ENCODE peak calls at places on chromosomes 2 and 18, in eight cellular contexts. Q, R, P, T, A, U, M and W are unnamed samples. For H3K36me3, the result is how much of the 10 kb centered on the place peaks cover.

GRCh38 chr18:9944805-9945204 is 31.0 kb downstream of the VAPA start:
- DNase-seq in Q (no peak), P (no peak), R (no peak), A (no peak), U (no peak), T (no peak), M (no peak), W (no peak)

GRCh38 chr2:118177318-118177717 is 89.0 kb downstream of the INSIG2 start:
- DNase-seq in R (no peak), M (no peak), Q (no peak), P (no peak), T (no peak), A (no peak), U (no peak), W (no peak)

GRCh38 chr2:242011516-242011915 is 142.0 kb downstream of the RTP5 start:
- DNase-seq in R (no peak), U (no peak), Q (no peak), T (no peak), P (no peak), A (no peak), M (no peak), W (no peak)

GRCh38 chr2:27152796-27153464 is 4.1 kb downstream of the TCF23 start:
- DNase-seq in R (no peak), Q (no peak), M (peak), U (no peak), P (peak), T (peak), A (no peak), W (no peak)

GRCh38 chr2:71347517-71347916 is 15.9 kb downstream of the ZNF638 start:
- DNase-seq in P (peak), U (no peak), T (peak), R (no peak), M (no peak), Q (no peak), A (no peak), W (no peak)

GRCh38 chr2:176471949-176472348 is 202.7 kb downstream of the MTX2 start:
- DNase-seq in P (no peak), R (no peak), U (no peak), T (no peak), A (no peak), Q (no peak), M (no peak), W (no peak)

GRCh38 chr2:112737544-112738232 is 16.9 kb downstream of the NT5DC4 start:
- DNase-seq in P (no peak), T (no peak), R (no peak), U (no peak), A (no peak), Q (no peak), M (no peak), W (no peak)

GRCh38 chr2:240629419-240629967 is 4.2 kb downstream of the GPR35 start:
- DNase-seq in M (peak), T (no peak), A (no peak), R (peak), U (no peak), P (no peak), Q (peak), W (no peak)

GRCh38 chr2:424306-425172 is 136.6 kb upstream of the ALKAL2 start:
- DNase-seq in A (no peak), R (no peak), T (peak), Q (no peak), M (no peak), U (no peak), P (peak), W (no peak)

GRCh38 chr18:34659579-34660517 is 50.2 kb upstream of the DTNA start:
- DNase-seq in P (peak), M (peak), U (peak), T (peak), Q (peak), R (peak), A (peak), W (peak)

GRCh38 chr18:54717673-54718435 is 110.4 kb upstream of the RAB27B start:
- DNase-seq in A (no peak), M (peak), P (no peak), U (peak), R (no peak), Q (no peak), T (no peak), W (no peak)

GRCh38 chr2:201809633-201810032 is 3.3 kb downstream of the CDK15 start:
- DNase-seq in Q (no peak), T (no peak), U (no peak), R (no peak), P (no peak), A (no peak), M (no peak), W (no peak)

GRCh38 chr2:237278593-237278992 is 135.4 kb downstream of the COL6A3 start:
- DNase-seq in R (peak), Q (peak), P (no peak), A (no peak), T (no peak), U (no peak), M (no peak), W (no peak)

GRCh38 chr2:84782717-84783442 is 98.0 kb downstream of the TRABD2A start:
- DNase-seq in M (peak), A (no peak), P (peak), T (no peak), R (no peak), U (no peak), Q (no peak), W (no peak)

GRCh38 chr2:216925632-216926366 is 65.9 kb upstream of the TNP1 start:
- DNase-seq in R (no peak), P (no peak), A (no peak), M (no peak), T (no peak), U (no peak), Q (no peak), W (no peak)

GRCh38 chr2:53040536-53041229 is 726.9 kb upstream of the CHAC2 start:
- DNase-seq in Q (no peak), P (no peak), A (no peak), U (no peak), M (no peak), R (no peak), T (no peak), W (no peak)

GRCh38 chr18:21740724-21741510 is at the start of gene MIB1:
- DNase-seq in T (no peak), P (peak), R (peak), M (peak), A (peak), U (peak), Q (peak), W (no peak)

GRCh38 chr2:157692768-157693167 is 64.1 kb upstream of the ACVR1C start:
- DNase-seq in A (no peak), U (no peak), M (peak), Q (no peak), T (peak), R (peak), P (peak), W (peak)

GRCh38 chr2:101675512-101675911 is 22.0 kb upstream of the MAP4K4 start:
- DNase-seq in M (no peak), R (no peak), Q (no peak), P (no peak), A (no peak), T (no peak), U (no peak), W (no peak)

GRCh38 chr2:186554850-186555785 is 34.7 kb upstream of the ITGAV start:
- DNase-seq in U (no peak), R (no peak), T (peak), A (no peak), Q (no peak), P (peak), M (no peak), W (no peak)

GRCh38 chr18:44909191-44909719 is 228.6 kb downstream of the SETBP1 start:
- DNase-seq in T (peak), U (no peak), A (no peak), R (no peak), M (no peak), Q (no peak), P (peak), W (no peak)

GRCh38 chr18:60145776-60146175 is 226.8 kb downstream of the MC4R start:
- DNase-seq in T (no peak), U (no peak), P (no peak), A (no peak), Q (no peak), R (no peak), M (peak), W (no peak)

GRCh38 chr18:39591647-39592046 is 2026.0 kb upstream of the CELF4 start:
- DNase-seq in U (peak), T (no peak), Q (no peak), M (no peak), P (no peak), R (no peak), A (no peak), W (no peak)

GRCh38 chr2:209990838-209991237 is 11.6 kb upstream of the RPE start:
- DNase-seq in U (no peak), Q (no peak), M (no peak), R (no peak), A (no peak), T (no peak), P (no peak), W (no peak)

GRCh38 chr2:190947139-190947538 is 66.5 kb downstream of the GLS start:
- DNase-seq in U (no peak), Q (no peak), A (no peak), T (peak), M (no peak), R (no peak), P (no peak), W (no peak)

GRCh38 chr2:96138146-96139145 is at the start of gene ASTL:
- DNase-seq in U (no peak), M (peak), T (peak), A (no peak), R (peak), P (peak), Q (no peak), W (no peak)

GRCh38 chr18:69648486-69648885 is 247.8 kb downstream of the DOK6 start:
- DNase-seq in R (no peak), A (no peak), U (no peak), Q (no peak), P (no peak), M (no peak), T (no peak), W (no peak)

GRCh38 chr2:238939074-238939473 is 91.2 kb downstream of the TWIST2 start:
- DNase-seq in R (peak), Q (peak), T (no peak), U (no peak), M (peak), A (no peak), P (no peak), W (no peak)

GRCh38 chr2:238940806-238941205 is 92.9 kb downstream of the TWIST2 start:
- DNase-seq in T (no peak), M (no peak), A (no peak), Q (no peak), R (no peak), P (no peak), U (no peak), W (no peak)

GRCh38 chr2:238936162-238937052 is 88.5 kb downstream of the TWIST2 start:
- DNase-seq in U (no peak), Q (no peak), P (no peak), A (no peak), T (no peak), M (peak), R (no peak), W (no peak)

GRCh38 chr2:238939521-238940403 is 91.9 kb downstream of the TWIST2 start:
- DNase-seq in T (no peak), Q (no peak), R (no peak), P (no peak), U (no peak), M (peak), A (no peak), W (no peak)

DNA sequence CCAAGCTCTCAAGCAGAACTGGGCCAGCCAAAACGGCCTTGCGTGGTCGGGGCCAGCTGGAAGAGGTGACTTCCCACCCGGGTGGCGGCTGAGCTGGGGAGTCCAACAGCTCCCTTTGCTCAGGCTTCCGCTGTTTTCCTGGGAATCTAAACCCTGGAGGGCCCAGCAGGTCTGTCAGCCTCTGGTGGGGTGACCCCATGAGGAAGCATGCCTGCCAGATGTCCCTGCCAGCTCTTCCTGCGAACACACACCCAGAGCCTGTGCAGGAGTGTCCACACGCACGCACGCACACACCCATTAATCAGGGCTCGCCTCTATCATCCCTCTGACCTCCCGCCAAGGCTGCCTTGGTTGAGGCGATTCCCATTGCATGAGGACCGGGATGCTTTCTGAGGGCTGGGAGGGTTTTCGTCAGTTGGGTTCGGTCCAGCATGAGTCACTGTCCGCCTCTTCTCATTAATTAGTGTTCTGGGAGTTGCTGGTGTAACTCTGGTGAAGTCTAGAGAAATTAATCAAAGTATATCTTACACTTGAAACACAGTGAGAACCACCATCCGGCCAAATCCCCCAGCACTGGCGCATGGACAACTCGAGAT is 90.7 kb downstream of the TWIST2 start:
- DNase-seq in M (peak), T (no peak), R (peak), Q (peak), A (no peak), U (no peak), P (peak), W (no peak)
- H3K36me3 ChIP-seq in M (under half), T (under half), R (under half), Q (under half), A (under half), U (under half), P (under half), W (under half)

DNA sequence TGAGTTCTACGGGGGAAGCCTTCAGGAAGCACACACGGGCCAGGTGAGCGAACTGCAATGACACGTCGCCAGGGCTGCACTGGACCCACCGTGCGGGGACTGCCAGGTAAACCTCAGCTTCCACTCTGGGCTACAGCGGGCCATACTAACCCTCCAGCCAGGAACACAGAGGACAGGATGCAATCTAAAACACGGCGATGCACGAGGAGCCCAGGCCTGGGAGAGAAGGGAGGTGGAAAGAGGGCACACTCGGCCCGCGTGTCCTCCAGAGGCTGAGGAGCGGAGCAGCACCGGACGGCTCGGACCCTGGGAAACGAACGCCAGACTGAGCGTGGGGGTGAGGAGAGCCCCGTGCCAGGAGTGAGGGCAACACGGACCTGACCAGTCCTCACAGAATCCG is 69.3 kb downstream of the HDAC4 start:
- DNase-seq in M (no peak), P (no peak), U (no peak), R (no peak), T (no peak), A (no peak), Q (no peak), W (no peak)
- H3K4me3 ChIP-seq in M (no peak), P (no peak), U (no peak), R (no peak), T (no peak), A (no peak), Q (peak), W (no peak)

DNA sequence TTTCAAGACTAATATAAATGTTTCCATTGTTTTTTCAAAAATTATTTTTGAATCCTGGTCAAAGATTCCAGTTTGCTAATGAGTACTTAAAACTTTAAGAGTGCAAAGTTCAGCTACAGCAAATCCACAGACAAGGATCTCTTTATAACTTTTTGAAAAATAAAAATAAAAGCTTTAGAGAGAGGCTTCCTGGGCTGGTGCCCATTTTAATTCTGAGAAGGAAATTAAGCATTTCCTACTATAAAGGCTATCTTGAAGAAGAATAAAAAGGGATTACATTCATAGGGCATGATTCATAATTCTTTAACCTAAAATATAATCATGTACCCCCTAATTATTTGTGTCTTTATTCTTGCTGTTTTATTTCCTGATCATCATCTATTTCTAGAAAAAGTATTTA is 38.2 kb downstream of the DNAJC10 start:
- DNase-seq in A (no peak), M (no peak), Q (no peak), U (no peak), P (no peak), R (no peak), T (no peak), W (no peak)
- H3K36me3 ChIP-seq in A (under half), M (under half), Q (half or more), U (under half), P (under half), R (half or more), T (under half), W (half or more)

GRCh38 chr2:127066942-127067341 is 40.0 kb downstream of the BIN1 start:
- DNase-seq in Q (no peak), M (peak), P (no peak), T (no peak), U (no peak), A (no peak), R (peak), W (no peak)

GRCh38 chr2:127069003-127069402 is 38.0 kb downstream of the BIN1 start:
- DNase-seq in A (no peak), U (no peak), R (peak), T (no peak), P (no peak), M (no peak), Q (no peak), W (no peak)

GRCh38 chr2:127065932-127066318 is 41.0 kb downstream of the BIN1 start:
- DNase-seq in U (no peak), P (no peak), T (no peak), M (no peak), A (no peak), Q (no peak), R (no peak), W (no peak)

GRCh38 chr2:127068351-127068741 is 38.6 kb downstream of the BIN1 start:
- DNase-seq in M (no peak), R (peak), Q (no peak), P (no peak), U (no peak), A (no peak), T (no peak), W (no peak)

GRCh38 chr2:127067620-127068350 is 39.2 kb downstream of the BIN1 start:
- DNase-seq in P (peak), M (peak), A (peak), U (peak), T (peak), R (peak), Q (peak), W (no peak)
- H3K4me3 ChIP-seq in P (no peak), M (no peak), A (no peak), U (no peak), T (no peak), R (peak), Q (no peak), W (no peak)

GRCh38 chr2:98565286-98565860 is 42.9 kb downstream of the COA5 start:
- DNase-seq in P (no peak), U (no peak), M (no peak), Q (no peak), A (no peak), T (no peak), R (no peak), W (no peak)
- H3K36me3 ChIP-seq in P (under half), U (under half), M (under half), Q (half or more), A (under half), T (under half), R (half or more), W (under half)

DNA sequence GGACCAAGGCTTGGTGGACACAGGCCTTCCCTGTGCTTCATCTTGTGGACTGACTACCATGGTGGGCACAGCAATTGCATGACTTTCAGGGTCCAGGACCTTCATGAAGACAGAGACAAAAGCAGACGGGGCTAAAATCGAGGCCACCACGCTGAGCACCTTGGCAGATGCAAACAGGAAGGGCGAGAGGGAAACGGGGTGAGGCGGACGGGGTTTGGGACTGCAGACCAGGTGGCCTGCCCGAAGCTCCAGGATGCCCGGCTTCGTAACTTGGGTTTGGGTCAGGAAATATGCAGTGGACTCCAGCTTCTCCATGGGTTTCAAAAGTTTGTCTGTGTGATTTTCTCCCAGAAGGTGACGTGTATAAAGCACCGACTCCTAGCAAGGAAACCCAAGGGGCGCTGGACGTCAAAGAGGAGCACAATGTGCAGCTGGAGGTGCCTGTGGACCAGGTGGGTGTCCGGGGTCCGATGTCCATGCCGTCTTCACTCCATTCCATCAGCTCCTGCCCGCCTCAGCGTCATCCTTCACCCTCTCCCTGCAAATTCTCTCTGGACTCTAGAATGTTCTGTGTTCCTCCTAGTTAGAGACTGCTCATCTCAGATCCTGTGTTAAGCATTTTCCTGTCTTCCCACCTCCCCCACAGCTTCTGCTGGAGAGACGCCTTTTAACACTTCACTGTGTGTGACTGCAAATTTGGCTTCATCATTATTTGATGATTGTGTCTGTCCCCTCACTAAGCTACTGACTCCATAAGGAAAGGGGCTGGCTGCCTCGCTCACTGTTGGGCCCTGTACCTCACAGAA is 65.8 kb downstream of the DCDC2C start:
- DNase-seq in M (no peak), Q (no peak), R (no peak), P (no peak), A (no peak), U (no peak), T (no peak), W (no peak)
- H3K4me3 ChIP-seq in M (no peak), Q (no peak), R (no peak), P (no peak), A (no peak), U (no peak), T (no peak), W (no peak)

DNA sequence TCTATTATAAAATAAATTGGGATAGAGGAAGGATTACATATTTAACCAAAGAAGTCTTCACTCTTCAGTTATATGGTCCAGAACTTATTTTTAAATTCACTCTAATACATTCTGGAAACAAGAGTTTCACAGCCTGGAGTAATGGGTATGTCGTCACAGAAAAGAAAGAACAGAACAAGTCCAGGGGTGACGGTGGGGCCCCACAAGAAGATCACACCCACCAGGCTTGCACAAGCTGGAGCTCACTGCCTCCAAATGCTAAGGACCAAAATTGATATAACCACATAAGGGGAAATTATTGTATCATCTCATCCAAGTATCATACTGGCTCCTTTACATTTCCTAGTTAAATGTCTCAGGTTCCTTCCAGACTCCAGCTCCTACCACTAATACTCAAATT is 11.3 kb downstream of the LRPPRC start:
- DNase-seq in R (no peak), T (no peak), Q (no peak), U (no peak), P (no peak), M (peak), A (no peak), W (no peak)
- H3K36me3 ChIP-seq in R (under half), T (under half), Q (under half), U (under half), P (under half), M (under half), A (under half), W (under half)

GRCh38 chr2:164570475-164570874 is 50.8 kb downstream of the GRB14 start:
- DNase-seq in Q (no peak), R (no peak), T (no peak), M (no peak), P (no peak), U (no peak), A (no peak), W (no peak)

GRCh38 chr2:164565345-164565744 is 55.9 kb downstream of the GRB14 start:
- DNase-seq in M (no peak), U (no peak), R (no peak), P (no peak), T (no peak), Q (no peak), A (no peak), W (no peak)

GRCh38 chr2:164569334-164569733 is 51.9 kb downstream of the GRB14 start:
- DNase-seq in A (no peak), R (no peak), U (no peak), M (no peak), T (no peak), Q (no peak), P (no peak), W (no peak)

GRCh38 chr2:164568317-164568716 is 53.0 kb downstream of the GRB14 start:
- DNase-seq in U (no peak), P (no peak), R (no peak), M (no peak), A (no peak), Q (no peak), T (no peak), W (no peak)

GRCh38 chr2:164567335-164567989 is 53.8 kb downstream of the GRB14 start:
- DNase-seq in R (no peak), Q (no peak), A (no peak), P (no peak), M (no peak), T (no peak), U (no peak), W (no peak)
- H3K4me3 ChIP-seq in R (no peak), Q (peak), A (no peak), P (no peak), M (no peak), T (no peak), U (no peak), W (no peak)